ENCODE peak calls at places on chromosomes 11 and 22, in six cellular contexts. C is GM23338, E is body of pancreas, V is left ventricle myocardium inferior, O is GM23248, R is colonic mucosa. T is an unnamed sample.

GRCh38 chr11:92829671-92830070 is 139.8 kb upstream of the MTNR1B start:
- DNase-seq in C (no peak), E (no peak), V (no peak), O (no peak), R (no peak), T (no peak)

GRCh38 chr11:61532136-61533038 is 23.8 kb downstream of the LRRC10B start:
- DNase-seq in C (peak), E (peak), V (no peak), O (peak), R (peak), T (peak)

GRCh38 chr11:19110290-19110689 is 6.7 kb upstream of the ZDHHC13 start:
- DNase-seq in C (no peak), E (peak), V (peak), O (no peak), R (no peak), T (peak)

GRCh38 chr11:125980421-125980820 is 34.6 kb downstream of the VSIG10L2 start:
- DNase-seq in C (no peak), E (no peak), V (no peak), O (no peak), R (no peak), T (no peak)

GRCh38 chr22:42471441-42471840 is 39.2 kb upstream of the NFAM1 start:
- DNase-seq in C (no peak), E (no peak), V (no peak), O (no peak), R (no peak), T (no peak)

GRCh38 chr22:48579035-48579914 is 1248.4 kb downstream of the BRD1 start:
- DNase-seq in C (no peak), E (no peak), V (no peak), O (no peak), R (no peak), T (no peak)

GRCh38 chr11:118313242-118313641 is 8.7 kb downstream of the CD3E start:
- DNase-seq in C (no peak), E (no peak), V (no peak), O (peak), R (no peak), T (no peak)

GRCh38 chr11:126060651-126061220 is 1.9 kb downstream of the CDON start:
- DNase-seq in C (no peak), E (no peak), V (no peak), O (no peak), R (no peak), T (no peak)

GRCh38 chr11:75281469-75282095 is 41.0 kb downstream of the TPBGL start:
- DNase-seq in C (no peak), E (no peak), V (no peak), O (no peak), R (no peak), T (no peak)
- H3K27ac ChIP-seq in C (no peak), E (no peak), V (peak), O (no peak), R (no peak), T (no peak)

DNA sequence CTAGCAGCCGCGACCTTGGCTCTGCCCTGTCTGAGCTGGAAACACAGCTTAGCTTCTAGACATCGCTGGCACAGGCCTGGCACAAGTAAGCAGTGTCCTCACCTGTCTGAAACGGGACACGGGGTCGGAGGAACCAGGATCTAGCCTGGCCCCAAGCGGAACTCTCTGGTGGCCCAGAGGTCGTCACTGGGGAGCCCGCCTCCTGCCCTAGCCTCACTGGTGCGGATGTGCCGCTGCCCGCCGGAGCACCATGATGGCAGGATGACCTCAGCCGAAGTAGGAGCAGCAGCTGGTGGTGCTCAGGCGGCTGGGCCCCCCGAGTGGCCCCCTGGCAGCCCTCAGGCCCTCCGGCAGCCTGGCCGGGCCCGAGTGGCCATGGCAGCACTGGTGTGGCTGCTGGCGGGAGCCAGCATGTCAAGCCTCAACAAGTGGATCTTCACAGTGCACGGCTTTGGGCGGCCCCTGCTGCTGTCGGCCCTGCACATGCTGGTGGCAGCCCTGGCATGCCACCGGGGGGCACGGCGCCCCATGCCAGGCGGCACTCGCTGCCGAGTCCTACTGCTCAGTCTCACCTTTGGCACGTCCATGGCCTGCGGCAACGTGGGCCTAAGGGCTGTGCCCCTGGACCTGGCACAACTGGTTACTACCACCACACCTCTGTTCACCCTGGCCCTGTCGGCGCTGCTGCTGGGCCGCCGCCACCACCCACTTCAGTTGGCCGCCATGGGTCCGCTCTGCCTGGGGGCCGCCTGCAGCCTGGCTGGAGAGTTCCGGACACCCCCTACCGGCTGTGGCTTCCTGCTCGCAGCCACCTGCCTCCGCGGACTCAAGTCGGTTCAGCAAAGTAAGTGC is 871 bp downstream of the SLC35E4 start:
- DNase-seq in C (peak), E (peak), V (peak), O (peak), R (peak), T (peak)
- H3K4me3 ChIP-seq in C (peak), E (peak), V (peak), O (peak), R (peak), T (peak)

GRCh38 chr11:37511425-37511933 is 913.4 kb upstream of the RAG2 start:
- DNase-seq in C (no peak), E (no peak), V (no peak), O (peak), R (no peak), T (no peak)
- H3K27ac ChIP-seq in C (no peak), E (no peak), V (no peak), O (no peak), R (no peak), T (no peak)

DNA sequence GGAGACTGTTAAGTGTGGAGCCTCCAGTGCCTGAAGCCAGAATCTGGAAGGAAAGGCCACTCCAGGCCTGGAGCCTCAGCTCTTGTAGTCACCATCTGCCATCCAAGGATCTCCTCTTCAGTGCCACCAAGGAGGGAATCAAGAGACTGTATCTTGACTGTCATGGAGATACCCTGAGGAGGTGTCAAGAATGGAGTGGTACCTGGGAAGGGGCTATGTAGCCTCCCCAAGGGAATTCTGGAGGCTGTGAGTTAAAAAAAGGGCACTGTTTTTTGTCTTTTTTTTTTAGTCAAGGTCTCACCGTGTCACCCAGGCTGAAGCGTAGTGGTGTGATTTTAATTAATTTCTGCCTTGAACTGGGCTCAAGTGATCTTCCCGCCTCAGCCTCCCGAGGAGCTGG is 3.2 kb upstream of the C22orf15 start:
- DNase-seq in C (no peak), E (no peak), V (no peak), O (no peak), R (no peak), T (no peak)
- H3K4me3 ChIP-seq in C (no peak), E (no peak), V (no peak), O (no peak), R (no peak), T (no peak)

GRCh38 chr11:3824714-3825472 is 15.9 kb downstream of the RHOG start:
- DNase-seq in C (peak), E (peak), V (peak), O (peak), R (peak), T (peak)

GRCh38 chr11:3830088-3830487 is 10.7 kb downstream of the RHOG start:
- DNase-seq in C (no peak), E (no peak), V (no peak), O (no peak), R (no peak), T (no peak)

GRCh38 chr11:3825473-3826154 is 15.1 kb downstream of the RHOG start:
- DNase-seq in C (no peak), E (no peak), V (no peak), O (no peak), R (no peak), T (no peak)

GRCh38 chr11:3826721-3827120 is 14.0 kb downstream of the RHOG start:
- DNase-seq in C (peak), E (no peak), V (no peak), O (no peak), R (no peak), T (no peak)

DNA sequence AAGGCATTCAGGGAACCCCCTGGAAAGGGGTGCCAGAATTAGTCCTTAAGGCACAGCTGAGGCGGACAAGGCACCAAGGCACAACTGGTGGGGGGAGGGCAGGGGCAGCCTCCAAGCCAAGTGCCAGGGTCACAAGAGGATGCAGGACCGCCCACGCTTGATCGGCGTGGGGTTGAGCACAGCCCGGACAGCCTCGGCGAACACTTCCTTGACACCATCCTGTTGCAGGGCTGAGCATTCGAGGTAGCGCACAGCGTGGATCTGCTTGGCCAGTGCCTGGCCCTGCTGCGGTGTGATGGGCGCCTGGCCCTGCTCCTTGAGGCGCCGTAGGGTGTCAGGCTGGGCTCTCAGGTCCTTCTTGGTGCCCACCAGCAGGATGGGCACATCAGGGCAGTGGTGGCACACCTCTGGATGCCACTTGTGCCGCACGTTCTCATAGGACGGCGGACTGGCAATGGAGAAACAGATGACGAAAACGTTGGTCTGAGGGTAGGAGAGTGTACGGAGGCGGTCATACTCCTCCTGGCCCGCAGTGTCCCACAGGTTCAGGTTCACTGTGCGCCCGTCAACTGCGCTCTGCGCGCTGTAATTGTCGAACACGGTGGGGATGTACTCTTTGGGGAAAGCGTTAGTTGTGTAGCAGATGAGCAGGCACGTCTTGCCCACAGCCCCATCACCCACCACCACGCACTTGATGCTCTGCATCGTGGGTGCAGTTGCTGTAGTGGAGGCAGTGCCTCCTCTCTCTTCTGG is 13.1 kb downstream of the RHOG start:
- DNase-seq in C (no peak), E (no peak), V (no peak), O (no peak), R (no peak), T (no peak)
- H3K27ac ChIP-seq in C (peak), E (no peak), V (no peak), O (no peak), R (no peak), T (no peak)

GRCh38 chr22:28882545-28882877 is 861 bp upstream of the ZNRF3 start:
- DNase-seq in C (peak), E (no peak), V (no peak), O (peak), R (no peak), T (no peak)
- H3K4me3 ChIP-seq in C (peak), E (no peak), V (peak), O (peak), R (peak), T (no peak)

DNA sequence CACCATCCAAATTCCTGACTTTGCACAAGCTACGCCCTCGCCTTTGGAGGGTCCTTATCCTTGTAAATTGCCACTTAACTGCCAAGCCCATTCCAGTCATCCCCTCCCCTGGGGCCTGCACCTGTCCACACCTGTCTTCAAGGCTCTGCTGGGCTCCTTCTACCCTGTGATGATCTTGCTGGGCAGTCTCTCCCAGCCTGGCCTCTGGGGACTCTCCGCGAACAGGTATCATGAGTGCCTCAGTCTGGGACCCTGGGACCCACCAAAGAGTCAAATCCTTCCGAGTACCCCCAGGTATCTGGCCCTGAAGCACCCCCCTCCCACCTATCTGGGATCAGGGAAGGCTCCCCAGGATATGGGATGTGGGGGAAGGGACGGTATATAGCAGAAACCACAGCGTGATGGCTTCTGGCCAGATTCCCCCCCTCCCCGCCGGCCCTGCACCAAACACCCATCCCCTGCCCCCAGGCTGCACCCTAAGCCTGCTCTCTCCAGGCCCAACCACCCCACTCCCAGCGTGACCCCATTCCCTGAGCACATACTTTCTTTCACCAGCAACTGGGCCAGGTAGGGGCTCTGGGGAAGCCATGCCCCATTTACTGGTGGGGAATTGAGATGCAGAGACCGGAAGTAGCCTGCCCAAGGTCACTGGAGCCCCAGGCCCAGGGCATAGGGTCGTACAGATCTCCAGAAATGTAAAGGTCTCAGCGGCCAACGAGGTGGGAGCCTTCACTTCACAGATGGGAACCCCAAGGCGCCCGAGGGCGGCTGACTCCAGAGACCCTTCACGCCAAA is 718 bp downstream of the ARAP1 start:
- DNase-seq in C (peak), E (no peak), V (no peak), O (no peak), R (no peak), T (no peak)
- H3K27ac ChIP-seq in C (no peak), E (peak), V (peak), O (no peak), R (peak), T (peak)

T was measured in small intestine.